ENCODE peak calls at places on chromosomes 7 and 10, in eight cellular contexts. Y, L, T, H, G, R, A and Z are unnamed samples.

GRCh38 chr7:105202561-105203130 is 186.1 kb downstream of the SRPK2 start:
- DNase-seq in Y (no peak), L (no peak), T (no peak), H (no peak), G (no peak), R (peak), A (no peak), Z (no peak)

GRCh38 chr7:118280319-118281012 is 56.0 kb downstream of the ANKRD7 start:
- DNase-seq in Y (no peak), L (no peak), T (no peak), H (no peak), G (no peak), R (peak), A (no peak), Z (no peak)

GRCh38 chr10:6401066-6401465 is 179.0 kb downstream of the PRKCQ start:
- DNase-seq in Y (no peak), L (no peak), T (no peak), H (no peak), G (no peak), R (no peak), A (peak), Z (no peak)

GRCh38 chr7:3218561-3219225 is 82.4 kb upstream of the SDK1 start:
- DNase-seq in Y (no peak), L (no peak), T (no peak), H (no peak), G (no peak), R (no peak), A (no peak), Z (no peak)

GRCh38 chr10:33265621-33266020 is 68.8 kb downstream of the NRP1 start:
- DNase-seq in Y (no peak), L (no peak), T (no peak), H (peak), G (no peak), R (no peak), A (no peak), Z (no peak)

GRCh38 chr7:135905858-135906257 is 71.3 kb downstream of the MTPN start:
- DNase-seq in Y (no peak), L (no peak), T (no peak), H (no peak), G (no peak), R (no peak), A (no peak), Z (no peak)

GRCh38 chr7:11830582-11831382 is 1.2 kb downstream of the THSD7A start:
- DNase-seq in Y (no peak), L (peak), T (no peak), H (no peak), G (no peak), R (peak), A (peak), Z (peak)

GRCh38 chr10:114163062-114163861 is 10.7 kb downstream of the CCDC186 start:
- DNase-seq in Y (no peak), L (no peak), T (no peak), H (no peak), G (no peak), R (peak), A (peak), Z (no peak)

GRCh38 chr10:133038276-133038823 is 49.4 kb upstream of the ADGRA1 start:
- DNase-seq in Y (no peak), L (no peak), T (no peak), H (no peak), G (no peak), R (no peak), A (no peak), Z (no peak)

GRCh38 chr10:43396061-43396927 is 12.7 kb downstream of the HNRNPF start:
- DNase-seq in Y (peak), L (peak), T (peak), H (peak), G (peak), R (peak), A (peak), Z (peak)

GRCh38 chr10:123913688-123914268 is 22.2 kb upstream of the CPXM2 start:
- DNase-seq in Y (peak), L (no peak), T (peak), H (no peak), G (no peak), R (no peak), A (no peak), Z (peak)

GRCh38 chr7:2393751-2394150 is 9.7 kb upstream of the CHST12 start:
- DNase-seq in Y (no peak), L (no peak), T (no peak), H (no peak), G (no peak), R (no peak), A (no peak), Z (no peak)

GRCh38 chr10:22308390-22308789 is 7.8 kb upstream of the COMMD3 start:
- DNase-seq in Y (no peak), L (peak), T (no peak), H (no peak), G (peak), R (no peak), A (peak), Z (no peak)

GRCh38 chr7:39541493-39541892 is 24.7 kb upstream of the YAE1 start:
- DNase-seq in Y (no peak), L (no peak), T (no peak), H (no peak), G (no peak), R (no peak), A (no peak), Z (no peak)

GRCh38 chr10:79375321-79376077 is 28.2 kb downstream of the PPIF start:
- DNase-seq in Y (no peak), L (no peak), T (peak), H (peak), G (peak), R (peak), A (peak), Z (peak)

GRCh38 chr7:16975712-16976111 is 93.9 kb upstream of the AGR3 start:
- DNase-seq in Y (no peak), L (no peak), T (no peak), H (no peak), G (no peak), R (no peak), A (no peak), Z (no peak)

GRCh38 chr7:84647797-84648762 is 453.5 kb upstream of the SEMA3A start:
- DNase-seq in Y (no peak), L (peak), T (no peak), H (no peak), G (peak), R (peak), A (peak), Z (no peak)

GRCh38 chr10:33355267-33355666 is 20.8 kb upstream of the NRP1 start:
- DNase-seq in Y (no peak), L (no peak), T (no peak), H (no peak), G (peak), R (no peak), A (no peak), Z (no peak)

GRCh38 chr10:75395171-75395954 is 6.2 kb downstream of the ZNF503 start:
- DNase-seq in Y (peak), L (peak), T (no peak), H (peak), G (peak), R (peak), A (no peak), Z (peak)

GRCh38 chr10:29585488-29585976 is 49.2 kb downstream of the SVIL start:
- DNase-seq in Y (no peak), L (no peak), T (no peak), H (no peak), G (peak), R (peak), A (no peak), Z (peak)

GRCh38 chr10:71527135-71527534 is 130.4 kb downstream of the CDH23 start:
- DNase-seq in Y (no peak), L (no peak), T (no peak), H (no peak), G (no peak), R (no peak), A (no peak), Z (peak)

GRCh38 chr7:116138202-116138801 is 72.0 kb upstream of the TES start:
- DNase-seq in Y (no peak), L (peak), T (no peak), H (no peak), G (peak), R (peak), A (peak), Z (no peak)

GRCh38 chr10:1180071-1180730 is 124.0 kb downstream of the WDR37 start:
- DNase-seq in Y (no peak), L (no peak), T (peak), H (no peak), G (no peak), R (no peak), A (no peak), Z (no peak)

GRCh38 chr10:73894245-73894971 is 16.5 kb upstream of the PLAU start:
- DNase-seq in Y (no peak), L (peak), T (no peak), H (no peak), G (peak), R (peak), A (peak), Z (no peak)

GRCh38 chr10:110754375-110755120 is 110.4 kb downstream of the RBM20 start:
- DNase-seq in Y (no peak), L (no peak), T (no peak), H (no peak), G (no peak), R (no peak), A (no peak), Z (no peak)

GRCh38 chr10:77970869-77971803 is 44.6 kb upstream of the DLG5 start:
- DNase-seq in Y (peak), L (peak), T (no peak), H (peak), G (peak), R (peak), A (peak), Z (peak)

GRCh38 chr7:64959072-64959747 is 31.6 kb downstream of the ZNF117 start:
- DNase-seq in Y (no peak), L (no peak), T (no peak), H (no peak), G (no peak), R (no peak), A (peak), Z (no peak)

GRCh38 chr7:150994141-150994837 is 3.5 kb downstream of the NOS3 start:
- DNase-seq in Y (no peak), L (no peak), T (peak), H (no peak), G (no peak), R (no peak), A (no peak), Z (no peak)

GRCh38 chr7:25856056-25856780 is 295.8 kb upstream of the NFE2L3 start:
- DNase-seq in Y (no peak), L (peak), T (no peak), H (no peak), G (no peak), R (peak), A (no peak), Z (no peak)

GRCh38 chr10:28425431-28425830 is 107.5 kb upstream of the WAC start:
- DNase-seq in Y (no peak), L (no peak), T (no peak), H (no peak), G (no peak), R (no peak), A (no peak), Z (no peak)